ENCODE peak calls at places on chromosomes 7 and 10, in five cellular contexts. D is osteocyte, G is tibial artery, T is breast epithelium, B is endothelial cell. R is an unnamed sample.

GRCh38 chr10:66629976-66630375 is 295.9 kb upstream of the LRRTM3 start:
- DNase-seq in B (no peak), D (no peak), G (no peak), T (no peak), R (no peak)

GRCh38 chr7:141076377-141076776 is 2.5 kb downstream of the TMEM178B start:
- DNase-seq in T (no peak), G (no peak), D (no peak), B (peak), R (no peak)

GRCh38 chr10:119162693-119163092 is 2.8 kb downstream of the SFXN4 start:
- DNase-seq in D (no peak), G (no peak), B (no peak), T (no peak), R (no peak)

GRCh38 chr10:63504145-63504881 is 16.9 kb upstream of the REEP3 start:
- DNase-seq in G (no peak), B (no peak), T (no peak), D (no peak), R (no peak)

GRCh38 chr7:105107458-105107857 is 93.5 kb downstream of the KMT2E start:
- DNase-seq in G (no peak), T (no peak), D (no peak), B (no peak), R (no peak)

GRCh38 chr7:602341-603141 is 82.9 kb upstream of the PDGFA start:
- DNase-seq in G (peak), B (no peak), D (no peak), T (no peak), R (peak)

GRCh38 chr10:1679821-1680650 is 57.3 kb downstream of the ADARB2 start:
- DNase-seq in G (peak), B (no peak), D (no peak), T (no peak), R (no peak)

GRCh38 chr10:126302831-126303230 is 85.4 kb downstream of the ADAM12 start:
- DNase-seq in D (no peak), T (no peak), G (no peak), B (no peak), R (no peak)

GRCh38 chr7:142873281-142873784 is 12.2 kb downstream of the TRPV6 start:
- DNase-seq in G (no peak), T (no peak), D (peak), B (peak), R (peak)

GRCh38 chr10:58237014-58237830 is 30.5 kb downstream of the IPMK start:
- DNase-seq in D (no peak), T (no peak), G (no peak), B (no peak), R (no peak)

GRCh38 chr10:90937645-90938258 is 16.9 kb upstream of the ANKRD1 start:
- DNase-seq in B (no peak), G (no peak), D (no peak), T (no peak), R (no peak)

GRCh38 chr10:121822724-121823123 is 105.1 kb downstream of the ATE1 start:
- DNase-seq in G (no peak), T (no peak), B (no peak), D (no peak), R (no peak)

GRCh38 chr10:37680716-37681616 is 176.4 kb downstream of the ZNF248 start:
- DNase-seq in T (no peak), B (no peak), G (peak), D (no peak), R (no peak)

GRCh38 chr7:116227678-116228239 is 17.4 kb downstream of the TES start:
- DNase-seq in B (no peak), D (no peak), T (no peak), G (no peak), R (no peak)

GRCh38 chr10:77501152-77501845 is 136.3 kb downstream of the KCNMA1 start:
- DNase-seq in T (no peak), B (no peak), G (peak), D (no peak), R (no peak)

GRCh38 chr10:75434292-75434691 is 2.9 kb downstream of the LRMDA start:
- DNase-seq in T (no peak), B (no peak), G (no peak), D (no peak), R (no peak)

GRCh38 chr7:70975816-70976215 is 156.1 kb upstream of the GALNT17 start:
- DNase-seq in G (no peak), T (no peak), B (no peak), D (no peak), R (no peak)

GRCh38 chr10:98259606-98260319 is 8.2 kb downstream of the LOXL4 start:
- DNase-seq in G (no peak), B (no peak), D (no peak), T (no peak), R (no peak)

GRCh38 chr7:120554960-120555571 is 282.1 kb downstream of the KCND2 start:
- DNase-seq in B (peak), G (no peak), D (no peak), T (no peak), R (peak)

DNA sequence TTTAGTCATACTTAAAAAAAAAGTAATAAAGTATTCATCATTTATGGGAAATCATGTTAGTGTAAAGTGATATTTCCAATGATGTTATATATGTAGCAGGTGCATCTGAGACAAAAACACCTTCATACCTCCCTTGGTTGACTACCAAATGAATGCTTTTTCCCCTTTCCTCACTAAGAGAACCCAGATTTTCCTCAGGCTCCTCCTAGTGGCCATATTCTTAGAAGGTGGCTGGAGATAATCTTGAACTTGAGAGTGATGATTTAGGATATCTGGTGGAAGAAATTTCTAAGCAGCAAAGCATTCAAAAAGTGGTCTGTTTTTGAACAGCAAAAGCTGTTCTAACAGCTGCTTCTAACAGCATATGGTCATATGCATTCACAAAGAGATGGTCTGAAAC is 16.8 kb upstream of the DNAH11 start:
- DNase-seq in T (no peak), G (no peak), D (no peak), B (no peak), R (no peak)
- TF ChIP-seq CTCF in T (no peak), G (peak), D (peak), B (peak), R (no peak)

DNA sequence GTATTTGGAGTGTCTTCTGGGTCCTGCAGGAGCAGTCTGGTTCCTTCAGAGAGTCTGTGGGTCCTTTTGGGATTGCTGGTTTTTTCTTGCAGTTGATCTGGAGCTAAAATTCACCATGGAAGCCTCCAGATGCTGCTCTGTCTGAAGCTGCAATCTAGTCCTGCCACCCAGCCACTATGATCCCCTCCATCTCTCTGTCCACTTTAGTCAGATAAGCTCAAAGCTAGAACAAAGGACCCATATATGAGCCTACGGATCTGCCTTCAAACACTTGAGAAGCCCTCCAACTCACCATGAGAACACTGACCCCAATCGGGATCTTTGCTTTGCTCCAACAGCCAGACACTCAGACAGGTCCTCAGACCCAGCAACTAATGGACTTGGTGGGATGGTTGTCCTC is 618 bp upstream of the TBXAS1 start:
- DNase-seq in D (no peak), B (no peak), G (no peak), T (no peak), R (no peak)
- TF ChIP-seq CTCF in D (no peak), B (no peak), G (no peak), T (no peak), R (no peak)

DNA sequence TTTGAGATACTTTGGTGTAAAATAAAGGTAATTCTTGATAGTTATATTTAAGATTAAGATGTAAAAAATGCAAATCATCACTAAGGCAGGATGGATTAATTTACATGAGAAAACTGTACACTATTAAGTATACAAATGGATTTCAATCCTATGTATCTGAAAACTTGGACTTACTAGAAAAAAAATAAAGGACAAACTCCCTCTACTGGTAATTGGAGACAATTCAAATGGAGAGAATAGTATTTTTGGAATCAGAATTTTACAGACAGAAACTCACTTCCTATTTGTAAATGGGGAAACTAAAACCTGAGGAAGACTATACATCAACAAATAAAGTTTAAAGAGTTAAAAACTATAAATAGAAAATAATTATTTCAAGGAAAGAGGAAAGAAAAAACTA is 62.6 kb downstream of the CUL2 start:
- DNase-seq in B (no peak), D (no peak), G (no peak), T (no peak), R (no peak)
- TF ChIP-seq CTCF in B (peak), D (peak), G (peak), T (no peak), R (no peak)

GRCh38 chr7:24401628-24402593 is 117.9 kb downstream of the NPY start:
- DNase-seq in T (no peak), G (no peak), B (no peak), D (no peak), R (peak)
- TF ChIP-seq CTCF in T (peak), G (peak), B (peak), D (peak), R (peak)

GRCh38 chr7:80450621-80451308 is 61.1 kb downstream of the GNAT3 start:
- DNase-seq in G (no peak), B (no peak), D (no peak), T (no peak), R (no peak)

GRCh38 chr7:80458822-80459725 is 52.8 kb downstream of the GNAT3 start:
- DNase-seq in G (no peak), D (no peak), B (no peak), T (no peak), R (no peak)

GRCh38 chr7:80449841-80450240 is 62.0 kb downstream of the GNAT3 start:
- DNase-seq in G (no peak), B (no peak), D (no peak), T (no peak), R (no peak)

DNA sequence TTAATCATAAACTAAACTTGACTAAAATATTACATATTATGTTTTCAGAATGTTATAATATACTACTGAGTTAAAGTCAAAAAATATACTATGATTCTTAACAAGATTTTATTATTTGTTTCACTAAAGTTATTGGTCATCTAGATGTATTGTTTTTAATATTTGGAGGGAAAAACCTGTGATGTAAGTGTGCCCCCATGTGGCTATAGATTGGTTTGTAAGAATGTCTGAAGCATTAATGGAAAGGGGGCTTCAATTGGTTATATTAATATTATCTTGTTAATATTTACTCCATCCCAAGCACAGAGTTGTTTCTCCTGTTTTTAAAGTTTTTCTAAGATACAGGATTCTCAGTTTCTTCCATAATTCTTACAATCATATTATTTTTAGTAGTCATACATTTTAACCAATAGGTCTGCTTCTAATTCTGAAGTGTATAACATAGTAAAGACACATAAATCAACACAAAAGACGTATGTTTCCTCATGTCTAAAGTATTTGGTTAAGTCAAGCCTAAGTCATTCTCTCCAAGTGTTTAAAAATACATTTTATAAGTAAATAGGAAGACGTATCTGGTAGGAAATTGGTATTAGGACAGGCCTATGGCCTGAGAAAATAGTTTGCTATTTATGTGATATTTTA is 58.0 kb downstream of the GNAT3 start:
- DNase-seq in G (no peak), B (no peak), T (no peak), D (no peak), R (peak)
- TF ChIP-seq CTCF in G (peak), B (peak), T (no peak), D (peak), R (no peak)

GRCh38 chr10:4391683-4392082 is 434.3 kb upstream of the AKR1E2 start:
- DNase-seq in B (peak), G (no peak), D (no peak), T (no peak), R (no peak)
- TF ChIP-seq CTCF in B (no peak), G (no peak), D (no peak), T (no peak), R (no peak)

DNA sequence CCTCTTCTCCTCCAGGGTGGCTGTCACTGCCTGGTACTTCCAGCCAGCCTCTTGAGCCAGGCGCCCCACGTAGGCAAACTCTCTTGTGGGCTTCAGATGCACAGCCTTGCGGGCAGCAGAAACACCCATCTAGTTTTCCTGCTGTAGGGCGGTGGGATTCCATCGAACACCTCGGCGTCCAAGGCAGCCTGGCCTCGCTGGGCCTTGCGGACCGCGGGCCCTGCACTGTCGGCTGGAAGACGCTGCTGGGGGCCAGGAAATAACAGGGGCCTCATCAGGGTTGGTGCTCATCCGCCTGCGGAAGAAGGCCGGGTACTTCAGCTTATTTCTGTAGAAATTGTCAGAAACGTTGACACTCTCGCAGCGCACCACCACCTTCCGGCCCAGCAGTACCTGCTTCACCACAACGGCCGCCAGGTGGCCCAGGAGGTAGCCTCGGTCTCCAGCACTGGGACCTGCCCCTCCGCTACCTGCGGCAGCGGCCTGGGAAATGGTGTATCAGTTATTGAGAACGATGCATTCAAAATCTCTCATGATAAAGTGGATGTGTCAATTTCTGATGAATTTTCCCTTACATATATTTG is 61.1 kb downstream of the WDFY4 start:
- DNase-seq in D (peak), T (no peak), G (no peak), B (peak), R (no peak)
- TF ChIP-seq CTCF in D (no peak), T (no peak), G (no peak), B (peak), R (no peak)

R was measured in GM13976.